ENCODE peak calls at places on chromosomes 11 and 22, in nine cellular contexts. One of them, this sample, is unnamed. For H3K9me3, the result is how much of the 10 kb centered on the place peaks cover.

GRCh38 chr11:8098361-8098760 is 17.4 kb downstream of the TUB start:
- DNase-seq in left ventricle myocardium inferior: no peak
- DNase-seq in CD4-positive, alpha-beta T cell: no peak
- DNase-seq in tibial nerve: no peak
- DNase-seq in heart left ventricle: no peak
- DNase-seq in iPS DF 6.9: no peak
- DNase-seq in upper lobe of right lung: no peak
- DNase-seq in psoas muscle: no peak
- DNase-seq in heart right ventricle: no peak
- DNase-seq in this sample: no peak

GRCh38 chr11:12846766-12847615 is 162.1 kb upstream of the RASSF10 start:
- DNase-seq in left ventricle myocardium inferior: no peak
- DNase-seq in CD4-positive, alpha-beta T cell: no peak
- DNase-seq in tibial nerve: no peak
- DNase-seq in heart left ventricle: no peak
- DNase-seq in iPS DF 6.9: no peak
- DNase-seq in upper lobe of right lung: no peak
- DNase-seq in psoas muscle: no peak
- DNase-seq in heart right ventricle: no peak
- DNase-seq in this sample: no peak

GRCh38 chr11:68938816-68939582 is 35.3 kb downstream of the IGHMBP2 start:
- DNase-seq in left ventricle myocardium inferior: no peak
- DNase-seq in CD4-positive, alpha-beta T cell: no peak
- DNase-seq in tibial nerve: no peak
- DNase-seq in heart left ventricle: no peak
- DNase-seq in iPS DF 6.9: no peak
- DNase-seq in upper lobe of right lung: no peak
- DNase-seq in psoas muscle: no peak
- DNase-seq in heart right ventricle: no peak
- DNase-seq in this sample: no peak

GRCh38 chr11:118939948-118940598 is 14.3 kb upstream of the BCL9L start:
- DNase-seq in left ventricle myocardium inferior: no peak
- DNase-seq in CD4-positive, alpha-beta T cell: peak
- DNase-seq in tibial nerve: no peak
- DNase-seq in heart left ventricle: peak
- DNase-seq in iPS DF 6.9: no peak
- DNase-seq in upper lobe of right lung: no peak
- DNase-seq in psoas muscle: no peak
- DNase-seq in heart right ventricle: no peak
- DNase-seq in this sample: no peak

GRCh38 chr11:94494200-94494545 is 389 bp downstream of the ANKRD49 start:
- DNase-seq in left ventricle myocardium inferior: no peak
- DNase-seq in CD4-positive, alpha-beta T cell: no peak
- DNase-seq in tibial nerve: no peak
- DNase-seq in heart left ventricle: no peak
- DNase-seq in iPS DF 6.9: no peak
- DNase-seq in upper lobe of right lung: no peak
- DNase-seq in psoas muscle: no peak
- DNase-seq in heart right ventricle: no peak
- DNase-seq in this sample: no peak

GRCh38 chr11:30983143-30983542 is 386.4 kb downstream of the DCDC1 start:
- DNase-seq in left ventricle myocardium inferior: no peak
- DNase-seq in CD4-positive, alpha-beta T cell: no peak
- DNase-seq in tibial nerve: no peak
- DNase-seq in heart left ventricle: no peak
- DNase-seq in iPS DF 6.9: no peak
- DNase-seq in upper lobe of right lung: no peak
- DNase-seq in psoas muscle: no peak
- DNase-seq in heart right ventricle: no peak
- DNase-seq in this sample: no peak

GRCh38 chr11:118533769-118534729 is 3.1 kb downstream of the TMEM25 start:
- DNase-seq in left ventricle myocardium inferior: no peak
- DNase-seq in CD4-positive, alpha-beta T cell: no peak
- DNase-seq in tibial nerve: no peak
- DNase-seq in heart left ventricle: no peak
- DNase-seq in iPS DF 6.9: no peak
- DNase-seq in upper lobe of right lung: no peak
- DNase-seq in psoas muscle: no peak
- DNase-seq in heart right ventricle: no peak
- DNase-seq in this sample: no peak

GRCh38 chr11:95850137-95850536 is 59.8 kb downstream of the CEP57 start:
- DNase-seq in left ventricle myocardium inferior: no peak
- DNase-seq in CD4-positive, alpha-beta T cell: no peak
- DNase-seq in tibial nerve: no peak
- DNase-seq in heart left ventricle: no peak
- DNase-seq in iPS DF 6.9: no peak
- DNase-seq in upper lobe of right lung: no peak
- DNase-seq in psoas muscle: no peak
- DNase-seq in heart right ventricle: no peak
- DNase-seq in this sample: no peak

GRCh38 chr11:107018274-107018901 is at the start of gene GUCY1A2:
- DNase-seq in left ventricle myocardium inferior: peak
- DNase-seq in CD4-positive, alpha-beta T cell: no peak
- DNase-seq in tibial nerve: no peak
- DNase-seq in heart left ventricle: peak
- DNase-seq in iPS DF 6.9: no peak
- DNase-seq in upper lobe of right lung: no peak
- DNase-seq in psoas muscle: peak
- DNase-seq in heart right ventricle: peak
- DNase-seq in this sample: no peak

GRCh38 chr22:21937041-21937820 is 15.4 kb downstream of the PPM1F start:
- DNase-seq in left ventricle myocardium inferior: no peak
- DNase-seq in CD4-positive, alpha-beta T cell: no peak
- DNase-seq in tibial nerve: peak
- DNase-seq in heart left ventricle: peak
- DNase-seq in iPS DF 6.9: no peak
- DNase-seq in upper lobe of right lung: no peak
- DNase-seq in psoas muscle: peak
- DNase-seq in heart right ventricle: no peak
- DNase-seq in this sample: peak

GRCh38 chr22:19430890-19431541 is 517 bp downstream of the HIRA start:
- DNase-seq in left ventricle myocardium inferior: peak
- DNase-seq in CD4-positive, alpha-beta T cell: no peak
- DNase-seq in tibial nerve: no peak
- DNase-seq in heart left ventricle: no peak
- DNase-seq in iPS DF 6.9: no peak
- DNase-seq in upper lobe of right lung: peak
- DNase-seq in psoas muscle: peak
- DNase-seq in heart right ventricle: peak
- DNase-seq in this sample: peak

GRCh38 chr22:48082284-48082683 is 1319.8 kb downstream of the TBC1D22A start:
- DNase-seq in left ventricle myocardium inferior: no peak
- DNase-seq in CD4-positive, alpha-beta T cell: no peak
- DNase-seq in tibial nerve: no peak
- DNase-seq in heart left ventricle: no peak
- DNase-seq in iPS DF 6.9: no peak
- DNase-seq in upper lobe of right lung: no peak
- DNase-seq in psoas muscle: no peak
- DNase-seq in heart right ventricle: no peak
- DNase-seq in this sample: no peak
- H3K9me3 ChIP-seq in left ventricle myocardium inferior: under half
- H3K9me3 ChIP-seq in CD4-positive, alpha-beta T cell: under half
- H3K9me3 ChIP-seq in tibial nerve: under half
- H3K9me3 ChIP-seq in heart left ventricle: under half
- H3K9me3 ChIP-seq in iPS DF 6.9: under half
- H3K9me3 ChIP-seq in upper lobe of right lung: under half
- H3K9me3 ChIP-seq in psoas muscle: under half
- H3K9me3 ChIP-seq in heart right ventricle: under half
- H3K9me3 ChIP-seq in this sample: under half

DNA sequence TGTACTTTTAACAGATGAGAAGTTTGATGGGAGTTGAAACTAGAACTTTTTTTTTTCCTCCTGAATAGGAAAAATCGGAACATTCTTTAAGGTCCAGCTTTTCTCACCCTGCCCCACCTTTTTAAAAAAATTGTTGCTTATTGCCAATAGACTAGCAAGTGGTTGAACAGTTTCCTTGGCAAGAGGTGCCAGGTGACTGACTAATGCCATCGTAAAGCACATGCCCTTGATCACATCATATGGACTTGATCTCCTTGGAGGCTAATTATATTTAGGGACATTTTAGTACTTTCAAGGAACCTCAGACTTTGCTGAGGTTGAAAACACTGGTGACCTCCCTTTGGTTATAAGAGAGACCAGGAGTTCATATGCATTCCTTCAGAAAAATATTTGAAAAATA is 57.6 kb downstream of the MTMR3 start:
- DNase-seq in left ventricle myocardium inferior: no peak
- DNase-seq in CD4-positive, alpha-beta T cell: no peak
- DNase-seq in tibial nerve: no peak
- DNase-seq in heart left ventricle: no peak
- DNase-seq in iPS DF 6.9: no peak
- DNase-seq in upper lobe of right lung: no peak
- DNase-seq in psoas muscle: no peak
- DNase-seq in heart right ventricle: no peak
- DNase-seq in this sample: no peak
- H3K9me3 ChIP-seq in left ventricle myocardium inferior: under half
- H3K9me3 ChIP-seq in CD4-positive, alpha-beta T cell: under half
- H3K9me3 ChIP-seq in tibial nerve: under half
- H3K9me3 ChIP-seq in heart left ventricle: under half
- H3K9me3 ChIP-seq in iPS DF 6.9: under half
- H3K9me3 ChIP-seq in upper lobe of right lung: under half
- H3K9me3 ChIP-seq in psoas muscle: under half
- H3K9me3 ChIP-seq in heart right ventricle: under half
- H3K9me3 ChIP-seq in this sample: under half

GRCh38 chr11:28833169-28833568 is 725.0 kb downstream of the METTL15 start:
- DNase-seq in left ventricle myocardium inferior: no peak
- DNase-seq in CD4-positive, alpha-beta T cell: no peak
- DNase-seq in tibial nerve: no peak
- DNase-seq in heart left ventricle: no peak
- DNase-seq in iPS DF 6.9: no peak
- DNase-seq in upper lobe of right lung: no peak
- DNase-seq in psoas muscle: no peak
- DNase-seq in heart right ventricle: no peak
- DNase-seq in this sample: no peak
- H3K9me3 ChIP-seq in left ventricle myocardium inferior: under half
- H3K9me3 ChIP-seq in CD4-positive, alpha-beta T cell: under half
- H3K9me3 ChIP-seq in tibial nerve: under half
- H3K9me3 ChIP-seq in heart left ventricle: under half
- H3K9me3 ChIP-seq in iPS DF 6.9: under half
- H3K9me3 ChIP-seq in upper lobe of right lung: under half
- H3K9me3 ChIP-seq in psoas muscle: under half
- H3K9me3 ChIP-seq in heart right ventricle: under half
- H3K9me3 ChIP-seq in this sample: under half

GRCh38 chr11:70619591-70619990 is 221.3 kb downstream of the CTTN start:
- DNase-seq in left ventricle myocardium inferior: no peak
- DNase-seq in CD4-positive, alpha-beta T cell: no peak
- DNase-seq in tibial nerve: no peak
- DNase-seq in heart left ventricle: no peak
- DNase-seq in iPS DF 6.9: no peak
- DNase-seq in upper lobe of right lung: no peak
- DNase-seq in psoas muscle: no peak
- DNase-seq in heart right ventricle: no peak
- DNase-seq in this sample: no peak

GRCh38 chr11:70616938-70617674 is 218.8 kb downstream of the CTTN start:
- DNase-seq in left ventricle myocardium inferior: no peak
- DNase-seq in CD4-positive, alpha-beta T cell: no peak
- DNase-seq in tibial nerve: no peak
- DNase-seq in heart left ventricle: no peak
- DNase-seq in iPS DF 6.9: no peak
- DNase-seq in upper lobe of right lung: no peak
- DNase-seq in psoas muscle: no peak
- DNase-seq in heart right ventricle: no peak
- DNase-seq in this sample: no peak

GRCh38 chr11:70620510-70621184 is 222.3 kb downstream of the CTTN start:
- DNase-seq in left ventricle myocardium inferior: no peak
- DNase-seq in CD4-positive, alpha-beta T cell: no peak
- DNase-seq in tibial nerve: no peak
- DNase-seq in heart left ventricle: no peak
- DNase-seq in iPS DF 6.9: no peak
- DNase-seq in upper lobe of right lung: no peak
- DNase-seq in psoas muscle: peak
- DNase-seq in heart right ventricle: no peak
- DNase-seq in this sample: no peak

GRCh38 chr11:70616317-70616716 is 218.0 kb downstream of the CTTN start:
- DNase-seq in left ventricle myocardium inferior: no peak
- DNase-seq in CD4-positive, alpha-beta T cell: no peak
- DNase-seq in tibial nerve: no peak
- DNase-seq in heart left ventricle: no peak
- DNase-seq in iPS DF 6.9: no peak
- DNase-seq in upper lobe of right lung: no peak
- DNase-seq in psoas muscle: no peak
- DNase-seq in heart right ventricle: no peak
- DNase-seq in this sample: no peak

DNA sequence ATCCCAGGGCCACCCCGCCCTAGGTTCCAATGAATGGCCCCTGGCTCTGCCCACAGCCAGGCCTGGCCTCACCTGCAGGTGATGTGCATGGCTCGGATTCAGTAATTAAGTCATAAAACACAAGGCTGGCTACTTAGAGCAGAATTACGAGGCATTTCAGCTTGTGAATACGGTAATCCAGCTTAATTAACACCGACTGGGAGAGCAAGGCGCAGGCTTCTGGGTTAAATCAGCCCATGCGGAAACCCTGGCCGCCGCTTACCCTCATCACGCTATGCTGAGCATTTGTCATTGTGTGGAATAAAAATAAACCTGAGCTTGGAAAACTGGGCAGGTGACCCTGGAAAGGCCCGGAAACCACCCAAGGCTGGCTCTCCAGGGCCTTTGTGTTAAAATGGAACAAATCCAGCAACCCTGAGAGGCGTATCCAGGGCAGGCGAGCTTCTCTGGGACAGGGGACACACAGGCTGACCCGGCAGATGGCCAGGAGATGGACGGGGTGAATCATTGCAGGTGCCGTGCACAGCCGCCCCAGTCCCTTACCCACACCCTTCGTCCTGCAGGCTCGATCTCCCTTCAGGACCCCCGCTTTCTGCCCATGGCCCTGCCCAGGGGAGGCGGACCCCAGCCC is 220.3 kb downstream of the CTTN start:
- DNase-seq in left ventricle myocardium inferior: no peak
- DNase-seq in CD4-positive, alpha-beta T cell: no peak
- DNase-seq in tibial nerve: no peak
- DNase-seq in heart left ventricle: no peak
- DNase-seq in iPS DF 6.9: no peak
- DNase-seq in upper lobe of right lung: no peak
- DNase-seq in psoas muscle: no peak
- DNase-seq in heart right ventricle: no peak
- DNase-seq in this sample: peak
- H3K9me3 ChIP-seq in left ventricle myocardium inferior: under half
- H3K9me3 ChIP-seq in CD4-positive, alpha-beta T cell: under half
- H3K9me3 ChIP-seq in tibial nerve: under half
- H3K9me3 ChIP-seq in heart left ventricle: under half
- H3K9me3 ChIP-seq in iPS DF 6.9: under half
- H3K9me3 ChIP-seq in upper lobe of right lung: under half
- H3K9me3 ChIP-seq in psoas muscle: under half
- H3K9me3 ChIP-seq in heart right ventricle: under half
- H3K9me3 ChIP-seq in this sample: under half

DNA sequence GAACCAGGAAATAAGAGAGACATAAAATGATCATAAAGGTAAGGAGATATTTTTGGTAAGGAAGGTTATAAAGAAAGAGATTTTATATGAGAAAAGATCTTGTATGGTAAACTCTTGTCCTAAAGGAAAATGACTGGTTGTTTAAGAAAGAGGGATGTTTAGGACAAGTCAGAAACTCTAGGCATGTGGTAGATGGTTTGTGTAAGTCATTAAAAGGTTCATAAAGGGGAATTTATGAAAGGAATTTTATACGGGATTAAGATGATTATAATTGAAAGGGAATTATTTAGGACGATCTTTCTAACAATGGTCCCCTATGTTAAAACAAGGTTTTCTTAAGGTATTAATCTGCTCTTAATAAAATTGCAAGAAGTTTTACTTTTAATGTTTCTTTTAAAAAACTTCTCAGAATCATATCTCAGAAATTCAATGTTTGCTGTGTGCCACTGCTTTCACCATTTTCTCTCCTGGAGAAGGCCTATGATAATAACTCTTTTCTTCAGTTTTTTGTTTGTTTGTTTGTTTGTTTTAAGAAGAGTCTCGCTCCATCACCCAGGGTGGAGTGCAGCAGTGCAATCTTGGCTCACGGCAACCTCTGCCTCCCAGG is 13.8 kb upstream of the FBLN1 start:
- DNase-seq in left ventricle myocardium inferior: no peak
- DNase-seq in CD4-positive, alpha-beta T cell: no peak
- DNase-seq in tibial nerve: no peak
- DNase-seq in heart left ventricle: no peak
- DNase-seq in iPS DF 6.9: no peak
- DNase-seq in upper lobe of right lung: no peak
- DNase-seq in psoas muscle: no peak
- DNase-seq in heart right ventricle: no peak
- DNase-seq in this sample: no peak
- H3K9me3 ChIP-seq in left ventricle myocardium inferior: under half
- H3K9me3 ChIP-seq in CD4-positive, alpha-beta T cell: under half
- H3K9me3 ChIP-seq in tibial nerve: under half
- H3K9me3 ChIP-seq in heart left ventricle: under half
- H3K9me3 ChIP-seq in iPS DF 6.9: under half
- H3K9me3 ChIP-seq in upper lobe of right lung: under half
- H3K9me3 ChIP-seq in psoas muscle: under half
- H3K9me3 ChIP-seq in heart right ventricle: under half
- H3K9me3 ChIP-seq in this sample: under half